ENCODE peak calls at places on chromosomes 2 and 18, in seven cellular contexts. E is Calu3, Y is GM20000, O is PC-3, A is left ventricle myocardium inferior, V is adrenal gland, C is epithelial cell of esophagus. L is an unnamed sample.

GRCh38 chr2:46841621-46842020 is 74.0 kb downstream of the MCFD2 start:
- DNase-seq in E (no peak), Y (no peak), O (no peak), V (no peak), A (no peak), C (no peak), L (no peak)

GRCh38 chr2:227127236-227127635 is 36.8 kb downstream of the COL4A4 start:
- DNase-seq in E (no peak), Y (no peak), A (no peak), V (no peak), C (no peak), O (no peak), L (no peak)

GRCh38 chr2:236776695-236777251 is 207.1 kb downstream of the ACKR3 start:
- DNase-seq in A (no peak), V (no peak), E (no peak), O (peak; percentile 96), Y (no peak), C (peak; percentile 94), L (no peak)

GRCh38 chr18:75341267-75341666 is 86.2 kb downstream of the SMIM21 start:
- DNase-seq in O (no peak), Y (no peak), A (no peak), C (no peak), E (no peak), V (no peak), L (no peak)

GRCh38 chr2:46325178-46325928 is 28.1 kb downstream of the EPAS1 start:
- DNase-seq in Y (no peak), V (no peak), E (no peak), C (peak; percentile 55), O (no peak), A (no peak), L (no peak)

GRCh38 chr2:23571527-23572295 is 186.7 kb downstream of the KLHL29 start:
- DNase-seq in Y (no peak), O (no peak), C (no peak), E (no peak), V (peak; percentile 77), A (no peak), L (no peak)

GRCh38 chr2:188050716-188051115 is 241.0 kb upstream of the GULP1 start:
- DNase-seq in E (no peak), O (no peak), A (no peak), C (no peak), V (no peak), Y (no peak), L (no peak)

GRCh38 chr2:231364961-231365810 is 30.3 kb upstream of the B3GNT7 start:
- DNase-seq in E (peak; percentile 56), A (no peak), O (peak; percentile 98), C (peak; percentile 94), Y (peak; percentile 4), V (no peak), L (peak; percentile 54)

GRCh38 chr2:55364189-55365055 is 55.2 kb downstream of the CCDC88A start:
- DNase-seq in O (peak; percentile 96), A (no peak), E (peak; percentile 58), C (peak; percentile 91), V (peak; percentile 80), Y (no peak), L (no peak)

GRCh38 chr2:241862093-241862492 is 3.4 kb upstream of the PDCD1 start:
- DNase-seq in E (no peak), C (no peak), Y (no peak), O (no peak), V (peak; percentile 8), A (no peak), L (no peak)

GRCh38 chr2:206477296-206477695 is 34.0 kb downstream of the ADAM23 start:
- DNase-seq in C (peak; percentile 52), E (no peak), V (no peak), O (no peak), A (no peak), Y (no peak), L (no peak)

GRCh38 chr2:150204449-150204848 is 283.0 kb downstream of the RND3 start:
- DNase-seq in V (peak; percentile 25), E (no peak), Y (no peak), O (peak; percentile 43), A (no peak), C (peak; percentile 92), L (no peak)

GRCh38 chr18:26909599-26910290 is 44.2 kb upstream of the AQP4 start:
- DNase-seq in Y (no peak), O (peak; percentile 15), C (no peak), A (no peak), E (no peak), V (peak; percentile 16), L (no peak)

GRCh38 chr2:82339805-82340204 is 2035.3 kb upstream of the LRRTM1 start:
- DNase-seq in V (no peak), E (no peak), C (no peak), Y (no peak), O (no peak), A (no peak), L (no peak)

GRCh38 chr2:191746306-191746705 is 68.4 kb downstream of the NABP1 start:
- DNase-seq in Y (no peak), O (no peak), A (no peak), C (no peak), V (no peak), E (no peak), L (no peak)

GRCh38 chr2:144493027-144493809 is 26.7 kb downstream of the ZEB2 start:
- DNase-seq in A (no peak), V (no peak), E (no peak), Y (no peak), C (no peak), O (no peak), L (no peak)

GRCh38 chr2:40346535-40347354 is 105.1 kb downstream of the SLC8A1 start:
- DNase-seq in Y (peak; percentile 9), C (no peak), O (no peak), V (no peak), A (no peak), E (no peak), L (no peak)

GRCh38 chr2:239324456-239324855 is 76.4 kb downstream of the HDAC4 start:
- DNase-seq in V (no peak), Y (no peak), A (no peak), O (no peak), E (no peak), C (no peak), L (no peak)

GRCh38 chr2:135132314-135132713 is 80.2 kb downstream of the RAB3GAP1 start:
- DNase-seq in Y (no peak), V (no peak), C (peak; percentile 16), E (no peak), A (no peak), O (no peak), L (no peak)

GRCh38 chr2:37201208-37201607 is 4.9 kb downstream of the CEBPZOS start:
- DNase-seq in O (no peak), V (no peak), E (no peak), C (no peak), A (no peak), Y (no peak), L (no peak)

GRCh38 chr18:23284629-23285028 is 149.3 kb downstream of the CABLES1 start:
- DNase-seq in O (peak; percentile 38), Y (no peak), C (no peak), A (no peak), E (no peak), V (no peak), L (peak; percentile 10)

GRCh38 chr18:76885011-76885410 is 62.7 kb downstream of the ZNF236 start:
- DNase-seq in O (no peak), E (no peak), Y (no peak), V (no peak), A (no peak), C (no peak), L (no peak)
- TF ChIP-seq CTCF in O (no peak), E (no peak), Y (no peak), V (no peak), A (no peak), C (no peak), L (no peak)

DNA sequence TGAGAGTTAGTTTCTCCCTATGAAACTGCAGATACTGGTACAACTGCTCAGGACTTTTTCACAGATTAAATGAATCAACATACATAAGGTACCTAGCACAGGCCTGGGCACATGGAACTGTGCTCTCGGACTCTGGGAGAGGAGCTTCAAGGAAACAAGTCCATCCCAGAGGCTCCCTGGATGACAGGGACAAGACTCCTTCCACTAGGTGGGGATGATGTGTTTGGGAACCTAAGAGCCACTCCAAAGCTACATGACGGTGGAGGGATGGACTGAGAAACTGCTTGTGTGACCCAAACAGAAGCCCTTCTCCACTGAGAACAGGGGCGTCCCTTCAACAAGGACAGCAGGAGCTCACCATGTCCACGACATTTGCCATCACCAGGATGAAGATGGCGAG is 37.1 kb downstream of the CENPO start:
- DNase-seq in V (no peak), O (peak; percentile 24), A (no peak), Y (peak; percentile 19), E (no peak), C (no peak), L (no peak)
- TF ChIP-seq CTCF in V (no peak), O (peak; percentile 35), A (no peak), Y (no peak), E (no peak), C (no peak), L (no peak)

DNA sequence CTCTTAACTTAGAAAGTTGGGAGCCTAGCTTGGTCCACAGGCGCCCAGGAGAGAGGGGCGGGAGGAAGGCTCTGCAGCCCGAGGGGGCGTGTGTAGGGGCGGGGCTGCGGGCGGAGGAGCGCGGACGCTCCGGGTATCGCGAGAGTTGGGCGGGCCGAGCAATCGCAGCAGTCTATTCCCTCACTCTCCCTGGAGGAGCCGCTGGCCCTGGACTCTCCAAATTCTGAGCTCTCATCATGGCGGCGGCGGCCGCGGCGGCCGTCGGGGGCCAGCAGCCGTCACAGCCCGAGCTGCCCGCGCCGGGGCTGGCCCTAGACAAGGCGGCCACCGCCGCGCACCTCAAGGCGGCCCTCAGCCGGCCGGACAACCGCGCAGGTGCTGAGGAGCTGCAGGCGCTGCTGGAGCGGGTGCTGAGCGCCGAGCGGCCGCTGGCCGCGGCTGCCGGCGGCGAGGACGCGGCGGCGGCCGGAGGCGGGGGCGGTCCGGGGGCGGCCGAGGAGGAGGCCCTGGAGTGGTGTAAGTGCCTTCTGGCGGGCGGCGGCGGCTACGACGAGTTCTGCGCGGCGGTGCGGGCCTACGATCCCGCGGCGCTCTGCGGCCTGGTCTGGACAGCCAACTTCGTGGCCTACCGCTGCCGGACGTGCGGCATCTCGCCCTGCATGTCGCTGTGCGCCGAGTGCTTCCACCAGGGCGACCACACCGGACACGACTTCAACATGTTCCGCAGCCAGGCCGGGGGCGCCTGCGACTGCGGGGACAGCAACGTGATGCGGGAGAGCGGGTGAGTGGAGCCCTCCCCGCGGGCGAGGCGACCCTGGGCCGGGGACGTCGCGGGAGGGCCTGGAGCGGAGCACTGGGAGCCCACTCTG is at the start of gene UBR3:
- DNase-seq in O (peak; percentile 88), E (peak; percentile 96), C (peak; percentile 94), Y (peak; percentile 99), V (peak; percentile 95), A (peak; percentile 96), L (peak; percentile 92)
- TF ChIP-seq CTCF in O (no peak), E (no peak), C (no peak), Y (no peak), V (no peak), A (no peak), L (peak; percentile 19)

DNA sequence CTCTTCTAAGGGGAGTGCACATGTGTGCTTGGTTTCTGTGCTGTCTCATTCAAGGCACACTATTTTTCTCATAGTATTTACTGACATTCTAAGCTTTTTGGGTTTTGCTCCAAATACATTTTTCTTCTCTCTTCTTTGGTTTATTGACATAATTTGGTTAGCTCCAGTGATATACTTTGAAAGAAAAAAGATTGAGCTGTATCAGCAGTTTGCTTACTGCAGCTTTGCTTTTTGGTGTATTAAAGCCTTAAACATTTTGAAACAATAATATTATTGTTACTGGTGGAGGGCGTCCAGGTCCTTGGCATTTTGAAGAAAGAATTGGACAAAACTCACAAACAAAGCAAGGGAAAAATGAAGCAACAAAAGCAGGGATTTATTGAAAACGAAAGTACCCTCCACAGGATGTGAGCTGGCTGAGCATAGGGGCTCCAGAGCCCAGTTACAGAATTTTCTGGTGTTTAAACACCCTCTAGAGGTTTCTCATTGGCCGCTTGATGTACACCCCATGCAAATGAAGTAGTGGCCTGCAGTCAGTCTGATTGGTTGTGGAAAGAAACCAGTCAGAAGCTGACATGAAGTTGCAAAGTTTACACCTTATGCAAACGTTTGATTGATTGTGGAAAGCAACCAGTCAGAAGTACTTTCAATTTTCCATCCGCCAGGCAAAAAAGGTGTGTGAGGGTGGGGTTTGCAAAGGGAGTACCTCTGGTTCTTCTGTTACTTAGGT is 62.2 kb downstream of the VWA3B start:
- DNase-seq in E (peak; percentile 27), C (peak; percentile 78), V (peak; percentile 49), O (peak; percentile 64), A (no peak), Y (no peak), L (no peak)
- TF ChIP-seq CTCF in E (no peak), C (no peak), V (no peak), O (no peak), A (no peak), Y (no peak), L (peak; percentile 7)

L was measured in RWPE2.